ENCODE peak calls at places on chromosomes 2 and 18, in six cellular contexts. One of them, this sample, is unnamed.

GRCh38 chr2:216119986-216120385 is 10.8 kb downstream of the XRCC5 start:
- DNase-seq in fibroblast of lung: no peak
- DNase-seq in right lobe of liver: no peak
- DNase-seq in pancreas: no peak
- DNase-seq in AG04450: no peak
- DNase-seq in heart right ventricle: no peak
- DNase-seq in this sample: no peak

GRCh38 chr18:76456823-76457222 is 38.2 kb downstream of the ZNF516 start:
- DNase-seq in fibroblast of lung: peak
- DNase-seq in right lobe of liver: no peak
- DNase-seq in heart right ventricle: no peak
- DNase-seq in pancreas: no peak
- DNase-seq in AG04450: no peak
- DNase-seq in this sample: no peak

GRCh38 chr2:8165550-8165949 is 516.3 kb upstream of the ID2 start:
- DNase-seq in AG04450: no peak
- DNase-seq in right lobe of liver: no peak
- DNase-seq in fibroblast of lung: no peak
- DNase-seq in pancreas: no peak
- DNase-seq in heart right ventricle: no peak
- DNase-seq in this sample: no peak

GRCh38 chr2:20642026-20642971 is 8.6 kb downstream of the HS1BP3 start:
- DNase-seq in pancreas: peak
- DNase-seq in right lobe of liver: peak
- DNase-seq in fibroblast of lung: peak
- DNase-seq in AG04450: no peak
- DNase-seq in heart right ventricle: peak
- DNase-seq in this sample: peak

GRCh38 chr18:77147418-77147852 is 14.9 kb upstream of the MBP start:
- DNase-seq in fibroblast of lung: peak
- DNase-seq in pancreas: no peak
- DNase-seq in right lobe of liver: no peak
- DNase-seq in AG04450: no peak
- DNase-seq in heart right ventricle: no peak
- DNase-seq in this sample: peak

GRCh38 chr2:69100220-69100723 is 87.3 kb downstream of the ANTXR1 start:
- DNase-seq in fibroblast of lung: no peak
- DNase-seq in heart right ventricle: no peak
- DNase-seq in pancreas: no peak
- DNase-seq in AG04450: no peak
- DNase-seq in right lobe of liver: no peak
- DNase-seq in this sample: peak

GRCh38 chr2:118371500-118371899 is 283.2 kb downstream of the INSIG2 start:
- DNase-seq in fibroblast of lung: peak
- DNase-seq in right lobe of liver: peak
- DNase-seq in AG04450: peak
- DNase-seq in pancreas: peak
- DNase-seq in heart right ventricle: no peak
- DNase-seq in this sample: peak

GRCh38 chr2:58137221-58137620 is 90.6 kb downstream of the VRK2 start:
- DNase-seq in right lobe of liver: no peak
- DNase-seq in heart right ventricle: no peak
- DNase-seq in AG04450: no peak
- DNase-seq in pancreas: no peak
- DNase-seq in fibroblast of lung: peak
- DNase-seq in this sample: peak

GRCh38 chr2:32981612-32982011 is 34.9 kb downstream of the LTBP1 start:
- DNase-seq in heart right ventricle: no peak
- DNase-seq in pancreas: no peak
- DNase-seq in fibroblast of lung: no peak
- DNase-seq in right lobe of liver: no peak
- DNase-seq in AG04450: no peak
- DNase-seq in this sample: no peak

GRCh38 chr2:8819194-8819593 is 18.2 kb downstream of the KIDINS220 start:
- DNase-seq in heart right ventricle: no peak
- DNase-seq in fibroblast of lung: peak
- DNase-seq in AG04450: no peak
- DNase-seq in pancreas: no peak
- DNase-seq in right lobe of liver: no peak
- DNase-seq in this sample: peak

GRCh38 chr2:189281151-189281550 is 101.6 kb upstream of the COL5A2 start:
- DNase-seq in pancreas: no peak
- DNase-seq in fibroblast of lung: peak
- DNase-seq in heart right ventricle: no peak
- DNase-seq in right lobe of liver: no peak
- DNase-seq in AG04450: no peak
- DNase-seq in this sample: no peak

GRCh38 chr18:76889086-76889699 is 66.8 kb downstream of the ZNF236 start:
- DNase-seq in pancreas: no peak
- DNase-seq in right lobe of liver: no peak
- DNase-seq in fibroblast of lung: no peak
- DNase-seq in heart right ventricle: no peak
- DNase-seq in AG04450: no peak
- DNase-seq in this sample: no peak

GRCh38 chr2:10910625-10911024 is 1.1 kb upstream of the KCNF1 start:
- DNase-seq in heart right ventricle: no peak
- DNase-seq in right lobe of liver: no peak
- DNase-seq in fibroblast of lung: no peak
- DNase-seq in AG04450: no peak
- DNase-seq in pancreas: no peak
- DNase-seq in this sample: no peak

GRCh38 chr2:241904791-241905710 is 35.5 kb downstream of the RTP5 start:
- DNase-seq in right lobe of liver: no peak
- DNase-seq in fibroblast of lung: no peak
- DNase-seq in AG04450: no peak
- DNase-seq in heart right ventricle: no peak
- DNase-seq in pancreas: peak
- DNase-seq in this sample: no peak

GRCh38 chr2:106562826-106563594 is 75.8 kb downstream of the CD8B2 start:
- DNase-seq in pancreas: no peak
- DNase-seq in AG04450: no peak
- DNase-seq in heart right ventricle: no peak
- DNase-seq in right lobe of liver: no peak
- DNase-seq in fibroblast of lung: no peak
- DNase-seq in this sample: no peak

GRCh38 chr18:25176516-25177042 is 175.4 kb downstream of the ZNF521 start:
- DNase-seq in AG04450: no peak
- DNase-seq in fibroblast of lung: no peak
- DNase-seq in right lobe of liver: no peak
- DNase-seq in heart right ventricle: no peak
- DNase-seq in pancreas: no peak
- DNase-seq in this sample: no peak

GRCh38 chr2:161239416-161240109 is 68.7 kb upstream of the PSMD14 start:
- DNase-seq in AG04450: no peak
- DNase-seq in heart right ventricle: no peak
- DNase-seq in fibroblast of lung: no peak
- DNase-seq in right lobe of liver: no peak
- DNase-seq in pancreas: no peak
- DNase-seq in this sample: no peak

GRCh38 chr2:109660046-109660860 is 46.1 kb downstream of the SOWAHC start:
- DNase-seq in fibroblast of lung: no peak
- DNase-seq in right lobe of liver: no peak
- DNase-seq in heart right ventricle: no peak
- DNase-seq in AG04450: no peak
- DNase-seq in pancreas: no peak
- DNase-seq in this sample: no peak

GRCh38 chr18:58699551-58699950 is 28.3 kb downstream of the MALT1 start:
- DNase-seq in heart right ventricle: no peak
- DNase-seq in AG04450: no peak
- DNase-seq in pancreas: no peak
- DNase-seq in fibroblast of lung: no peak
- DNase-seq in right lobe of liver: no peak
- DNase-seq in this sample: peak

GRCh38 chr2:191038241-191038725 is 24.3 kb upstream of the STAT1 start:
- DNase-seq in heart right ventricle: no peak
- DNase-seq in pancreas: no peak
- DNase-seq in AG04450: no peak
- DNase-seq in right lobe of liver: no peak
- DNase-seq in fibroblast of lung: peak
- DNase-seq in this sample: peak

GRCh38 chr2:29606105-29606871 is 315.1 kb downstream of the ALK start:
- DNase-seq in pancreas: no peak
- DNase-seq in right lobe of liver: no peak
- DNase-seq in fibroblast of lung: peak
- DNase-seq in heart right ventricle: no peak
- DNase-seq in AG04450: peak
- DNase-seq in this sample: peak

GRCh38 chr18:55753643-55754255 is 165.8 kb upstream of the TCF4 start:
- DNase-seq in heart right ventricle: no peak
- DNase-seq in pancreas: no peak
- DNase-seq in fibroblast of lung: peak
- DNase-seq in AG04450: no peak
- DNase-seq in right lobe of liver: no peak
- DNase-seq in this sample: peak

GRCh38 chr2:27871805-27872204 is 18.4 kb downstream of the RBKS start:
- DNase-seq in fibroblast of lung: no peak
- DNase-seq in heart right ventricle: no peak
- DNase-seq in AG04450: no peak
- DNase-seq in pancreas: no peak
- DNase-seq in right lobe of liver: no peak
- DNase-seq in this sample: no peak

GRCh38 chr18:41075212-41075611 is 879.8 kb upstream of the PIK3C3 start:
- DNase-seq in pancreas: no peak
- DNase-seq in right lobe of liver: no peak
- DNase-seq in fibroblast of lung: peak
- DNase-seq in heart right ventricle: no peak
- DNase-seq in AG04450: peak
- DNase-seq in this sample: peak

GRCh38 chr2:74893332-74893731 is 59.4 kb downstream of the HK2 start:
- DNase-seq in heart right ventricle: no peak
- DNase-seq in fibroblast of lung: peak
- DNase-seq in right lobe of liver: no peak
- DNase-seq in AG04450: no peak
- DNase-seq in pancreas: no peak
- DNase-seq in this sample: peak

GRCh38 chr2:214005337-214005736 is 405.5 kb upstream of the VWC2L start:
- DNase-seq in right lobe of liver: no peak
- DNase-seq in heart right ventricle: no peak
- DNase-seq in AG04450: no peak
- DNase-seq in fibroblast of lung: peak
- DNase-seq in pancreas: no peak
- DNase-seq in this sample: peak

GRCh38 chr2:120001461-120001860 is 11.4 kb upstream of the EPB41L5 start:
- DNase-seq in AG04450: no peak
- DNase-seq in heart right ventricle: no peak
- DNase-seq in pancreas: no peak
- DNase-seq in fibroblast of lung: no peak
- DNase-seq in right lobe of liver: no peak
- DNase-seq in this sample: no peak

GRCh38 chr18:69172046-69172445 is 228.6 kb upstream of the DOK6 start:
- DNase-seq in heart right ventricle: no peak
- DNase-seq in right lobe of liver: no peak
- DNase-seq in fibroblast of lung: no peak
- DNase-seq in pancreas: no peak
- DNase-seq in AG04450: no peak
- DNase-seq in this sample: no peak
- H3K4me3 ChIP-seq in heart right ventricle: no peak
- H3K4me3 ChIP-seq in right lobe of liver: no peak
- H3K4me3 ChIP-seq in fibroblast of lung: no peak
- H3K4me3 ChIP-seq in pancreas: no peak
- H3K4me3 ChIP-seq in AG04450: no peak
- H3K4me3 ChIP-seq in this sample: no peak

GRCh38 chr2:64230540-64230939 is 86.3 kb upstream of the PELI1 start:
- DNase-seq in fibroblast of lung: no peak
- DNase-seq in pancreas: no peak
- DNase-seq in AG04450: no peak
- DNase-seq in right lobe of liver: no peak
- DNase-seq in heart right ventricle: no peak
- DNase-seq in this sample: peak

GRCh38 chr2:64228126-64228678 is 84.0 kb upstream of the PELI1 start:
- DNase-seq in pancreas: peak
- DNase-seq in heart right ventricle: peak
- DNase-seq in fibroblast of lung: peak
- DNase-seq in right lobe of liver: peak
- DNase-seq in AG04450: peak
- DNase-seq in this sample: peak

GRCh38 chr2:64226611-64227010 is 82.4 kb upstream of the PELI1 start:
- DNase-seq in right lobe of liver: no peak
- DNase-seq in AG04450: no peak
- DNase-seq in pancreas: no peak
- DNase-seq in fibroblast of lung: no peak
- DNase-seq in heart right ventricle: no peak
- DNase-seq in this sample: no peak

GRCh38 chr2:64227603-64228125 is 83.4 kb upstream of the PELI1 start:
- DNase-seq in pancreas: no peak
- DNase-seq in AG04450: no peak
- DNase-seq in fibroblast of lung: no peak
- DNase-seq in heart right ventricle: no peak
- DNase-seq in right lobe of liver: no peak
- DNase-seq in this sample: no peak

GRCh38 chr2:64228923-64229322 is 84.7 kb upstream of the PELI1 start:
- DNase-seq in pancreas: no peak
- DNase-seq in AG04450: no peak
- DNase-seq in heart right ventricle: no peak
- DNase-seq in right lobe of liver: no peak
- DNase-seq in fibroblast of lung: no peak
- DNase-seq in this sample: no peak
- H3K4me3 ChIP-seq in pancreas: no peak
- H3K4me3 ChIP-seq in AG04450: no peak
- H3K4me3 ChIP-seq in heart right ventricle: peak
- H3K4me3 ChIP-seq in right lobe of liver: no peak
- H3K4me3 ChIP-seq in fibroblast of lung: no peak
- H3K4me3 ChIP-seq in this sample: no peak

GRCh38 chr18:9103488-9103887 is 989 bp downstream of the NDUFV2 start:
- DNase-seq in pancreas: no peak
- DNase-seq in fibroblast of lung: no peak
- DNase-seq in right lobe of liver: no peak
- DNase-seq in heart right ventricle: no peak
- DNase-seq in AG04450: no peak
- DNase-seq in this sample: peak
- H3K4me3 ChIP-seq in pancreas: peak
- H3K4me3 ChIP-seq in fibroblast of lung: peak
- H3K4me3 ChIP-seq in right lobe of liver: peak
- H3K4me3 ChIP-seq in heart right ventricle: peak
- H3K4me3 ChIP-seq in AG04450: peak
- H3K4me3 ChIP-seq in this sample: peak

GRCh38 chr2:96538487-96539214 is 2.1 kb downstream of the ARID5A start:
- DNase-seq in pancreas: no peak
- DNase-seq in fibroblast of lung: peak
- DNase-seq in AG04450: no peak
- DNase-seq in heart right ventricle: peak
- DNase-seq in right lobe of liver: peak
- DNase-seq in this sample: no peak

GRCh38 chr2:96541326-96541725 is 4.8 kb downstream of the ARID5A start:
- DNase-seq in heart right ventricle: no peak
- DNase-seq in AG04450: no peak
- DNase-seq in right lobe of liver: no peak
- DNase-seq in pancreas: no peak
- DNase-seq in fibroblast of lung: no peak
- DNase-seq in this sample: no peak

GRCh38 chr2:96540136-96540535 is 3.6 kb downstream of the ARID5A start:
- DNase-seq in right lobe of liver: no peak
- DNase-seq in AG04450: no peak
- DNase-seq in heart right ventricle: no peak
- DNase-seq in fibroblast of lung: peak
- DNase-seq in pancreas: no peak
- DNase-seq in this sample: peak

GRCh38 chr2:96537734-96538486 is 1.4 kb downstream of the ARID5A start:
- DNase-seq in pancreas: no peak
- DNase-seq in heart right ventricle: peak
- DNase-seq in right lobe of liver: peak
- DNase-seq in AG04450: no peak
- DNase-seq in fibroblast of lung: no peak
- DNase-seq in this sample: no peak

GRCh38 chr2:96539215-96539920 is 2.8 kb downstream of the ARID5A start:
- DNase-seq in heart right ventricle: no peak
- DNase-seq in pancreas: no peak
- DNase-seq in AG04450: no peak
- DNase-seq in fibroblast of lung: no peak
- DNase-seq in right lobe of liver: no peak
- DNase-seq in this sample: no peak
- H3K4me3 ChIP-seq in heart right ventricle: peak
- H3K4me3 ChIP-seq in pancreas: no peak
- H3K4me3 ChIP-seq in AG04450: no peak
- H3K4me3 ChIP-seq in fibroblast of lung: no peak
- H3K4me3 ChIP-seq in right lobe of liver: no peak
- H3K4me3 ChIP-seq in this sample: no peak